ENCODE peak calls at places on chromosomes 4 and X, in eight cellular contexts. I is H54; W is T-helper 9 cell; U is stimulated activated CD8-positive, alpha-beta memory T cell treated with anti-CD3 and anti-CD28 coated beads, Interleukin-15, amount 100 ng/mL, for 4 hours; S is glutamatergic neuron; D is lower leg skin; N is thoracic aorta; Z is neural crest cell. C is an unnamed sample.

GRCh38 chr4:31104596-31104995 is 384.4 kb downstream of the PCDH7 start:
- DNase-seq in I (no peak), W (no peak), U (no peak), S (no peak), D (no peak), N (no peak), Z (no peak), C (no peak)

GRCh38 chr4:90078440-90078839 is 48.8 kb upstream of the CCSER1 start:
- DNase-seq in I (no peak), W (no peak), U (no peak), S (no peak), D (no peak), N (no peak), Z (no peak), C (no peak)

GRCh38 chr4:158496030-158496741 is 25.5 kb upstream of the RXFP1 start:
- DNase-seq in I (peak; percentile 7), W (no peak), U (no peak), S (peak; percentile 63), D (no peak), N (no peak), Z (peak; percentile 32), C (peak; percentile 15)

GRCh38 chr4:25118096-25118495 is 42.2 kb downstream of the SEPSECS start:
- DNase-seq in I (no peak), W (no peak), U (no peak), S (no peak), D (no peak), N (no peak), Z (no peak), C (no peak)

GRCh38 chr4:177322881-177323280 is 13.2 kb downstream of the NEIL3 start:
- DNase-seq in I (no peak), W (no peak), U (no peak), S (no peak), D (no peak), N (no peak), Z (no peak), C (no peak)

GRCh38 chr4:149785686-149786431 is 29.8 kb downstream of the IQCM start:
- DNase-seq in I (no peak), W (no peak), U (no peak), S (no peak), D (no peak), N (no peak), Z (no peak), C (peak; percentile 10)

GRCh38 chrX:153488231-153488914 is 6.4 kb upstream of the BGN start:
- DNase-seq in I (no peak), W (no peak), U (no peak), S (no peak), D (no peak), N (no peak), Z (no peak), C (peak; percentile 72)

GRCh38 chr4:8589831-8590545 is 2.6 kb upstream of the CPZ start:
- DNase-seq in I (no peak), W (no peak), U (no peak), S (peak; percentile 22), D (no peak), N (no peak), Z (no peak), C (no peak)

GRCh38 chrX:149643496-149643895 is 11.9 kb upstream of the TMEM185A start:
- DNase-seq in I (no peak), W (no peak), U (no peak), S (no peak), D (no peak), N (no peak), Z (no peak), C (no peak)

GRCh38 chrX:156004740-156005139 is 7.2 kb downstream of the IL9R start:
- DNase-seq in I (no peak), W (no peak), U (no peak), S (no peak), D (no peak), N (no peak), Z (no peak), C (no peak)

GRCh38 chr4:110271986-110272385 is 73.6 kb upstream of the ELOVL6 start:
- DNase-seq in I (no peak), W (no peak), U (no peak), S (no peak), D (no peak), N (no peak), Z (no peak), C (no peak)

GRCh38 chr4:3306465-3306864 is 13.6 kb downstream of the RGS12 start:
- DNase-seq in I (no peak), W (no peak), U (no peak), S (no peak), D (peak; percentile 77), N (no peak), Z (no peak), C (peak; percentile 9)

GRCh38 chr4:41142946-41143720 is 71.2 kb downstream of the APBB2 start:
- DNase-seq in I (peak; percentile 24), W (no peak), U (no peak), S (no peak), D (no peak), N (peak; percentile 26), Z (no peak), C (peak; percentile 76)

GRCh38 chr4:92304636-92305035 is 870 bp downstream of the GRID2 start:
- DNase-seq in I (no peak), W (no peak), U (no peak), S (peak; percentile 25), D (no peak), N (no peak), Z (peak; percentile 10), C (no peak)

GRCh38 chr4:72076562-72076961 is 44.8 kb downstream of the NPFFR2 start:
- DNase-seq in I (no peak), W (no peak), U (no peak), S (no peak), D (no peak), N (no peak), Z (no peak), C (no peak)

GRCh38 chr4:60657802-60658201 is 542.3 kb upstream of the ADGRL3 start:
- DNase-seq in I (no peak), W (no peak), U (no peak), S (no peak), D (no peak), N (no peak), Z (no peak), C (no peak)

GRCh38 chr4:81756973-81757372 is 285.3 kb upstream of the RASGEF1B start:
- DNase-seq in I (no peak), W (no peak), U (no peak), S (no peak), D (no peak), N (no peak), Z (no peak), C (no peak)

GRCh38 chrX:65690057-65690855 is 22.8 kb downstream of the MSN start:
- DNase-seq in I (peak; percentile 40), W (no peak), U (no peak), S (no peak), D (no peak), N (no peak), Z (no peak), C (peak; percentile 58)